ENCODE peak calls at places on chromosome 5, in ten cellular contexts. C is NCI-H1436; N is stimulated activated CD4-positive, alpha-beta T cell treated with anti-CD3 and anti-CD28 coated beads, Interleukin-12 subunit alpha, Interleukin-12 subunit beta, amount 100 ng/mL, for 48 hours; U is fibroblast of mammary gland; O is H7; J is epithelial cell of esophagus; G is activated CD4-positive, CD25-positive, alpha-beta regulatory T cell treated with anti-CD3 and anti-CD28 coated beads, Interleukin-2, amount 50 U/mL, for 16 hours; W is activated CD4-positive, alpha-beta T cell treated with anti-CD3 and anti-CD28 coated beads, Interleukin-2, amount 50 U/mL, for 1 hour; S is activated T-helper 1 cell treated with Interleukin-2 at 50 U/mL for 16 hours; M is central memory CD4-positive, alpha-beta T cell. D is an unnamed sample.

GRCh38 chr5:20360243-20360642 is 372.2 kb upstream of the CDH18 start:
- DNase-seq in J (no peak), N (no peak), O (no peak), U (no peak), M (no peak), G (no peak), S (no peak), W (no peak), C (no peak), D (no peak)

GRCh38 chr5:159100928-159101646 is 1.4 kb upstream of the EBF1 start:
- DNase-seq in J (no peak), M (no peak), O (peak; percentile 47), U (no peak), G (no peak), C (no peak), W (no peak), S (no peak), N (no peak), D (no peak)

GRCh38 chr5:120942551-120942950 is 478.5 kb downstream of the PRR16 start:
- DNase-seq in U (peak; percentile 20), C (no peak), S (no peak), M (no peak), O (no peak), G (no peak), N (no peak), W (no peak), J (peak; percentile 82), D (no peak)

GRCh38 chr5:53084856-53085255 is 24.7 kb downstream of the MOCS2 start:
- DNase-seq in S (no peak), U (no peak), N (no peak), J (no peak), O (no peak), C (no peak), M (no peak), G (no peak), W (no peak), D (no peak)

GRCh38 chr5:1751864-1752822 is 47.5 kb downstream of the MRPL36 start:
- DNase-seq in U (no peak), C (no peak), O (peak; percentile 53), S (no peak), J (no peak), G (no peak), W (no peak), N (no peak), M (no peak), D (no peak)

GRCh38 chr5:158514961-158515359 is 584.8 kb downstream of the EBF1 start:
- DNase-seq in N (no peak), C (no peak), M (no peak), G (no peak), U (peak; percentile 66), S (no peak), W (no peak), O (no peak), J (no peak), D (no peak)

GRCh38 chr5:96200611-96201010 is 232.4 kb downstream of the PCSK1 start:
- DNase-seq in S (no peak), C (no peak), J (no peak), U (no peak), O (no peak), G (no peak), M (no peak), W (no peak), N (no peak), D (no peak)

GRCh38 chr5:150577378-150577777 is 63.1 kb upstream of the SYNPO start:
- DNase-seq in M (no peak), O (no peak), W (no peak), J (no peak), N (no peak), G (no peak), U (no peak), C (no peak), S (no peak), D (no peak)

GRCh38 chr5:149836451-149837139 is 106.5 kb downstream of the PPARGC1B start:
- DNase-seq in J (no peak), W (no peak), G (no peak), S (no peak), U (no peak), C (no peak), N (no peak), O (no peak), M (no peak), D (no peak)

GRCh38 chr5:102414448-102414847 is 84.4 kb downstream of the SLCO6A1 start:
- DNase-seq in O (no peak), U (no peak), C (no peak), G (no peak), M (no peak), J (no peak), W (no peak), S (no peak), N (no peak), D (no peak)

GRCh38 chr5:142421158-142421617 is 96.4 kb upstream of the SPRY4 start:
- DNase-seq in M (no peak), O (no peak), J (no peak), S (no peak), N (no peak), G (no peak), C (no peak), U (no peak), W (no peak), D (no peak)

GRCh38 chr5:94746731-94747124 is 128.3 kb downstream of the SLF1 start:
- DNase-seq in W (no peak), C (no peak), O (no peak), U (peak; percentile 16), N (no peak), J (no peak), M (no peak), S (no peak), G (no peak), D (no peak)

GRCh38 chr5:38329132-38329715 is 70.9 kb downstream of the EGFLAM start:
- DNase-seq in G (no peak), C (no peak), W (no peak), N (no peak), M (no peak), S (no peak), O (peak; percentile 20), U (peak; percentile 57), J (peak; percentile 74), D (no peak)

GRCh38 chr5:151005975-151006576 is 14.3 kb upstream of the GPX3 start:
- DNase-seq in W (no peak), J (no peak), O (no peak), U (peak; percentile 86), G (no peak), M (no peak), N (no peak), S (no peak), C (no peak), D (no peak)

GRCh38 chr5:96627792-96628191 is 34.4 kb upstream of the CAST start:
- DNase-seq in M (peak; percentile 9), O (no peak), C (no peak), J (no peak), N (no peak), S (no peak), U (no peak), G (no peak), W (no peak), D (no peak)

GRCh38 chr5:2399804-2400203 is 351.7 kb downstream of the IRX2 start:
- DNase-seq in S (no peak), N (no peak), W (no peak), U (no peak), C (no peak), M (no peak), O (no peak), J (no peak), G (no peak), D (no peak)

GRCh38 chr5:173165193-173165988 is 21.1 kb downstream of the BNIP1 start:
- DNase-seq in U (no peak), N (no peak), G (no peak), C (no peak), J (no peak), M (no peak), W (no peak), S (no peak), O (no peak), D (no peak)

GRCh38 chr5:136062563-136063274 is 33.9 kb downstream of the TGFBI start:
- DNase-seq in J (peak; percentile 72), C (peak; percentile 58), M (peak; percentile 23), O (no peak), W (no peak), S (no peak), N (no peak), G (no peak), U (peak; percentile 60), D (no peak)

GRCh38 chr5:127170918-127171600 is 97.8 kb upstream of the C5orf63 start:
- DNase-seq in O (no peak), M (no peak), N (no peak), U (peak; percentile 10), G (no peak), W (no peak), C (no peak), S (no peak), J (no peak), D (no peak)

GRCh38 chr5:73552642-73553041 is 12.8 kb downstream of the ANKRA2 start:
- DNase-seq in W (no peak), G (no peak), M (no peak), N (no peak), O (no peak), S (no peak), U (no peak), C (no peak), J (peak; percentile 25), D (no peak)

GRCh38 chr5:134079748-134080581 is 34.5 kb upstream of the TCF7 start:
- DNase-seq in O (peak; percentile 19), J (peak; percentile 10), N (no peak), M (peak; percentile 45), S (peak; percentile 56), G (no peak), U (no peak), W (peak; percentile 74), C (no peak), D (no peak)

GRCh38 chr5:133967715-133968056 is 739 bp downstream of the C5orf15 start:
- DNase-seq in J (peak; percentile 10), S (no peak), C (no peak), U (peak; percentile 39), N (no peak), W (no peak), O (no peak), G (no peak), M (peak; percentile 5), D (no peak)

GRCh38 chr5:149177339-149177843 is 36.1 kb downstream of the ABLIM3 start:
- DNase-seq in S (no peak), U (no peak), W (no peak), J (no peak), M (no peak), C (no peak), O (no peak), N (no peak), G (no peak), D (no peak)

GRCh38 chr5:180141068-180141660 is 67.8 kb downstream of the RASGEF1C start:
- DNase-seq in J (no peak), W (no peak), N (no peak), M (no peak), G (no peak), U (no peak), C (no peak), O (no peak), S (no peak), D (no peak)

GRCh38 chr5:123882946-123883345 is 371.0 kb downstream of the CSNK1G3 start:
- DNase-seq in M (no peak), O (no peak), C (no peak), N (no peak), G (no peak), J (peak; percentile 5), S (no peak), U (no peak), W (no peak), D (no peak)

GRCh38 chr5:75681125-75681830 is 36.0 kb downstream of the POC5 start:
- DNase-seq in W (no peak), C (peak; percentile 7), S (no peak), O (no peak), U (peak; percentile 58), M (peak; percentile 14), N (no peak), G (no peak), J (peak; percentile 57), D (peak; percentile 10)

GRCh38 chr5:18744990-18745590 is 1110.8 kb downstream of the TAF11L14 start:
- DNase-seq in O (no peak), W (peak; percentile 16), G (no peak), M (peak; percentile 33), C (no peak), S (no peak), N (peak; percentile 24), U (no peak), J (no peak), D (no peak)

GRCh38 chr5:112240011-112240410 is 179.1 kb downstream of the EPB41L4A start:
- DNase-seq in G (no peak), N (no peak), O (no peak), M (no peak), U (no peak), W (no peak), S (no peak), C (no peak), J (no peak), D (no peak)